ENCODE peak calls at places on chromosomes 2 and 18, in four cellular contexts. M, U, X and H are unnamed samples.

GRCh38 chr2:215931256-215931903 is 82.0 kb downstream of the MREG start:
- DNase-seq in M (peak; percentile 48), X (peak; percentile 80), U (peak; percentile 63), H (peak; percentile 66)

GRCh38 chr2:186889291-186889886 is 40.4 kb upstream of the ZSWIM2 start:
- DNase-seq in X (no peak), M (no peak), U (no peak), H (no peak)

GRCh38 chr2:232444409-232445148 is 11.4 kb upstream of the ALPI start:
- DNase-seq in M (peak; percentile 52), X (peak; percentile 67), U (no peak), H (peak; percentile 18)

GRCh38 chr2:241872313-241872642 is 2.7 kb downstream of the RTP5 start:
- DNase-seq in U (no peak), X (no peak), M (no peak), H (no peak)

GRCh38 chr2:183123117-183123958 is 905 bp upstream of the NUP35 start:
- DNase-seq in M (no peak), U (no peak), X (no peak), H (no peak)

GRCh38 chr2:10086950-10087349 is 6.7 kb upstream of the CYS1 start:
- DNase-seq in M (no peak), U (no peak), X (no peak), H (no peak)

GRCh38 chr2:18790465-18791171 is 201.2 kb upstream of the NT5C1B start:
- DNase-seq in U (no peak), M (no peak), X (no peak), H (no peak)

GRCh38 chr2:105877945-105878344 is 133.2 kb downstream of the NCK2 start:
- DNase-seq in M (no peak), X (no peak), U (no peak), H (no peak)

GRCh38 chr18:35695384-35695783 is 113.8 kb downstream of the GALNT1 start:
- DNase-seq in X (no peak), U (no peak), M (no peak), H (no peak)

GRCh38 chr2:113886479-113887383 is 3.2 kb upstream of the ACTR3 start:
- DNase-seq in X (peak; percentile 47), U (peak; percentile 63), M (peak; percentile 56), H (no peak)

GRCh38 chr2:174597347-174598047 is at the start of gene WIPF1:
- DNase-seq in M (no peak), X (peak; percentile 60), U (no peak), H (peak; percentile 45)

GRCh38 chr2:37625156-37625555 is 46.3 kb downstream of the CDC42EP3 start:
- DNase-seq in X (no peak), U (peak; percentile 44), M (no peak), H (no peak)

GRCh38 chr18:9649164-9649540 is 34.8 kb upstream of the PPP4R1 start:
- DNase-seq in U (no peak), M (no peak), X (no peak), H (no peak)

GRCh38 chr2:64914735-64915509 is 74.3 kb upstream of the SLC1A4 start:
- DNase-seq in U (no peak), M (no peak), X (no peak), H (no peak)

GRCh38 chr2:104853926-104854506 is at the start of gene POU3F3:
- DNase-seq in U (no peak), X (peak; percentile 19), M (peak; percentile 77), H (no peak)

GRCh38 chr2:33099989-33100388 is 153.2 kb downstream of the LTBP1 start:
- DNase-seq in X (no peak), M (no peak), U (no peak), H (no peak)

GRCh38 chr18:32157580-32157979 is 32.3 kb upstream of the MEP1B start:
- DNase-seq in U (no peak), M (no peak), X (no peak), H (no peak)